ENCODE peak calls at places on chromosomes 2 and 18, in ten cellular contexts. G, M, R, X, J, C, V, U, F and I are unnamed samples.

GRCh38 chr2:173715483-173715882 is 249.7 kb downstream of the SP3 start:
- DNase-seq in M (no peak), U (no peak), R (no peak), X (no peak), G (no peak), C (no peak), V (no peak), F (no peak), J (no peak), I (no peak)

GRCh38 chr18:78547817-78548216 is 431.8 kb upstream of the SALL3 start:
- DNase-seq in U (no peak), M (no peak), V (no peak), F (no peak), J (no peak), R (no peak), G (no peak), X (no peak), C (no peak), I (no peak)

GRCh38 chr2:233380132-233381012 is 26.1 kb downstream of the DGKD start:
- DNase-seq in F (no peak), M (no peak), V (no peak), G (peak; percentile 34), X (no peak), C (no peak), U (no peak), R (no peak), J (no peak), I (no peak)

GRCh38 chr2:228446732-228447131 is 265.2 kb upstream of the SPHKAP start:
- DNase-seq in X (no peak), F (no peak), V (no peak), R (peak; percentile 4), M (peak; percentile 22), U (no peak), C (no peak), J (no peak), G (no peak), I (no peak)

GRCh38 chr2:69149631-69150215 is 136.7 kb downstream of the ANTXR1 start:
- DNase-seq in R (peak; percentile 78), G (peak; percentile 87), F (no peak), M (peak; percentile 35), U (no peak), J (peak; percentile 59), V (peak; percentile 43), C (no peak), X (no peak), I (peak; percentile 35)

GRCh38 chr2:226742346-226742745 is 57.3 kb downstream of the IRS1 start:
- DNase-seq in V (no peak), C (no peak), G (peak; percentile 32), M (peak; percentile 36), R (no peak), U (no peak), X (no peak), F (no peak), J (no peak), I (no peak)

GRCh38 chr2:69057660-69058059 is 44.7 kb downstream of the ANTXR1 start:
- DNase-seq in F (no peak), X (no peak), U (no peak), G (no peak), J (no peak), M (no peak), C (no peak), R (no peak), V (no peak), I (no peak)

GRCh38 chr2:152456262-152456661 is 121.3 kb downstream of the FMNL2 start:
- DNase-seq in J (no peak), M (no peak), F (no peak), U (no peak), V (no peak), G (peak; percentile 68), X (no peak), R (no peak), C (no peak), I (no peak)

GRCh38 chr18:23826850-23827620 is 137.8 kb downstream of the LAMA3 start:
- DNase-seq in J (no peak), R (no peak), F (no peak), C (no peak), U (no peak), M (no peak), V (no peak), G (no peak), X (no peak), I (no peak)

GRCh38 chr2:79368116-79368630 is 144.7 kb upstream of the CTNNA2 start:
- DNase-seq in M (no peak), F (no peak), G (no peak), X (no peak), C (no peak), U (no peak), V (no peak), J (no peak), R (no peak), I (no peak)